ENCODE peak calls at places on chromosomes 5 and 9, in five cellular contexts. H is ACHN, X is osteocyte, G is ELR, P is psoas muscle. N is an unnamed sample.

GRCh38 chr5:33690736-33691135 is 201.1 kb downstream of the ADAMTS12 start:
- DNase-seq in G (peak), P (no peak), X (no peak), H (no peak), N (no peak)

GRCh38 chr5:122177162-122177561 is 47.8 kb downstream of the ZNF474 start:
- DNase-seq in G (no peak), X (no peak), P (no peak), H (no peak), N (no peak)

GRCh38 chr5:173581408-173582197 is 34.8 kb downstream of the BOD1 start:
- DNase-seq in P (no peak), G (peak), X (no peak), H (peak), N (no peak)

GRCh38 chr5:110542949-110543348 is 183.5 kb downstream of the TMEM232 start:
- DNase-seq in P (no peak), X (no peak), H (no peak), G (no peak), N (no peak)

GRCh38 chr5:1934056-1934394 is 51.3 kb upstream of the IRX4 start:
- DNase-seq in G (no peak), X (no peak), H (no peak), P (no peak), N (no peak)

GRCh38 chr5:1322036-1322903 is 22.6 kb downstream of the CLPTM1L start:
- DNase-seq in X (no peak), G (no peak), H (no peak), P (no peak), N (no peak)

GRCh38 chr5:138336952-138337684 is 948 bp upstream of the FAM53C start:
- DNase-seq in G (peak), X (peak), H (peak), P (peak), N (no peak)

GRCh38 chr5:32223972-32224608 is 50.0 kb upstream of the GOLPH3 start:
- DNase-seq in G (peak), P (no peak), H (peak), X (no peak), N (no peak)

GRCh38 chr5:133569347-133569746 is 43.0 kb downstream of the FSTL4 start:
- DNase-seq in P (no peak), G (peak), H (no peak), X (no peak), N (no peak)

GRCh38 chr9:123329329-123329955 is 26.6 kb upstream of the CRB2 start:
- DNase-seq in X (no peak), H (no peak), G (peak), P (no peak), N (no peak)

GRCh38 chr5:57386958-57387357 is 95.7 kb downstream of the ACTBL2 start:
- DNase-seq in H (peak), G (peak), X (no peak), P (no peak), N (no peak)

GRCh38 chr5:181217805-181218065 is 5.3 kb upstream of the TRIM41 start:
- DNase-seq in P (no peak), X (no peak), G (no peak), H (no peak), N (no peak)

GRCh38 chr5:153960269-153961215 is 78.2 kb downstream of the FAM114A2 start:
- DNase-seq in X (no peak), H (no peak), P (no peak), G (no peak), N (no peak)

GRCh38 chr9:3954950-3955670 is 344.8 kb downstream of the GLIS3 start:
- DNase-seq in P (no peak), H (no peak), G (peak), X (no peak), N (no peak)

GRCh38 chr5:127518319-127518621 is 830 bp downstream of the PRRC1 start:
- DNase-seq in X (no peak), G (peak), P (no peak), H (no peak), N (no peak)

GRCh38 chr5:3179220-3179619 is 416.4 kb upstream of the IRX1 start:
- DNase-seq in G (no peak), X (no peak), P (no peak), H (no peak), N (no peak)

GRCh38 chr9:71916834-71917534 is 5.5 kb downstream of the C9orf85 start:
- DNase-seq in G (no peak), H (no peak), P (no peak), X (no peak), N (no peak)

GRCh38 chr5:78016831-78017529 is 240.8 kb upstream of the TBCA start:
- DNase-seq in H (no peak), P (no peak), X (no peak), G (no peak), N (no peak)

GRCh38 chr5:68562308-68562707 is 346.8 kb downstream of the PIK3R1 start:
- DNase-seq in X (no peak), G (no peak), P (no peak), H (no peak), N (no peak)

GRCh38 chr5:158155811-158156495 is 297.0 kb upstream of the CLINT1 start:
- DNase-seq in H (no peak), X (no peak), G (no peak), P (no peak), N (no peak)

GRCh38 chr5:96228449-96228848 is 204.6 kb downstream of the PCSK1 start:
- DNase-seq in G (peak), P (no peak), X (no peak), H (no peak), N (no peak)